ENCODE peak calls at places on chromosomes 1 and 21, in six cellular contexts. W is mucosa of descending colon, P is transverse colon, J is cardiac fibroblast, G is colonic mucosa, H is ovary. F is an unnamed sample.

GRCh38 chr1:150562384-150563339 is 13.5 kb downstream of the ADAMTSL4 start:
- DNase-seq in G (peak; percentile 67), H (peak; percentile 56), J (no peak), P (peak; percentile 84), W (peak; percentile 77), F (no peak)

GRCh38 chr1:93878501-93878888 is 511 bp downstream of the DNTTIP2 start:
- DNase-seq in W (peak; percentile 75), G (peak; percentile 66), P (peak; percentile 63), H (peak; percentile 35), J (peak; percentile 42), F (no peak)

GRCh38 chr1:214989341-214989740 is 93.2 kb upstream of the KCNK2 start:
- DNase-seq in J (peak; percentile 61), P (no peak), G (no peak), H (no peak), W (no peak), F (peak; percentile 61)

GRCh38 chr1:152220166-152221163 is 3.5 kb downstream of the HRNR start:
- DNase-seq in J (no peak), G (no peak), W (peak; percentile 44), H (no peak), P (no peak), F (no peak)

GRCh38 chr1:248858096-248858890 is 592 bp downstream of the ZNF692 start:
- DNase-seq in H (peak; percentile 62), W (peak; percentile 87), P (peak; percentile 79), J (peak; percentile 57), G (peak; percentile 69), F (no peak)

GRCh38 chr1:241934181-241934815 is 23.3 kb upstream of the BECN2 start:
- DNase-seq in H (peak; percentile 73), W (no peak), J (peak; percentile 18), G (no peak), P (no peak), F (no peak)

GRCh38 chr1:197619008-197619640 is 156.2 kb downstream of the DENND1B start:
- DNase-seq in H (no peak), P (no peak), G (no peak), J (peak; percentile 52), W (no peak), F (no peak)

GRCh38 chr1:161200992-161201827 is 957 bp upstream of the NDUFS2 start:
- DNase-seq in W (peak; percentile 72), H (peak; percentile 91), J (peak; percentile 97), G (peak; percentile 45), P (peak; percentile 41), F (no peak)

GRCh38 chr1:44401256-44402228 is 3.5 kb upstream of the RNF220 start:
- DNase-seq in P (no peak), W (no peak), J (peak; percentile 25), G (no peak), H (no peak), F (no peak)

GRCh38 chr21:35400233-35400939 is 351.3 kb upstream of the RUNX1 start:
- DNase-seq in G (peak; percentile 50), W (no peak), H (no peak), P (peak; percentile 32), J (peak; percentile 84), F (peak; percentile 35)

GRCh38 chr1:110765640-110766335 is 91.0 kb upstream of the KCNA3 start:
- DNase-seq in J (peak; percentile 63), H (peak; percentile 37), G (peak; percentile 20), W (no peak), P (peak; percentile 25), F (no peak)

GRCh38 chr1:165854101-165854845 is 26.9 kb downstream of the UCK2 start:
- DNase-seq in G (no peak), H (no peak), W (no peak), P (no peak), J (peak; percentile 99), F (peak; percentile 71)

GRCh38 chr21:36499578-36500471 is 19.9 kb upstream of the CLDN14 start:
- DNase-seq in W (peak; percentile 69), P (peak; percentile 39), H (no peak), J (peak; percentile 82), G (peak; percentile 45), F (no peak)

GRCh38 chr1:56838726-56839125 is 15.9 kb upstream of the C8A start:
- DNase-seq in J (peak; percentile 75), W (no peak), P (no peak), G (no peak), H (no peak), F (peak; percentile 40)

GRCh38 chr1:43981636-43982035 is 2.6 kb downstream of the B4GALT2 start:
- DNase-seq in H (no peak), J (no peak), P (no peak), W (peak; percentile 55), G (no peak), F (no peak)

GRCh38 chr1:61399192-61399591 is 316.8 kb downstream of the NFIA start:
- DNase-seq in W (no peak), J (no peak), G (no peak), H (no peak), P (no peak), F (no peak)

GRCh38 chr1:119075614-119076013 is 64.8 kb downstream of the WARS2 start:
- DNase-seq in P (no peak), G (no peak), J (peak; percentile 82), W (no peak), H (no peak), F (no peak)

GRCh38 chr1:232457607-232458006 is 172.3 kb downstream of the SIPA1L2 start:
- DNase-seq in J (no peak), W (no peak), H (no peak), G (no peak), P (no peak), F (no peak)

GRCh38 chr1:91308544-91308943 is 96.1 kb downstream of the HFM1 start:
- DNase-seq in P (no peak), W (no peak), J (no peak), H (no peak), G (no peak), F (no peak)

GRCh38 chr1:226401407-226402303 is 6.2 kb downstream of the PARP1 start:
- DNase-seq in G (no peak), H (no peak), J (no peak), P (no peak), W (no peak), F (no peak)

GRCh38 chr1:228337031-228337564 is 69.5 kb downstream of the TRIM11 start:
- DNase-seq in H (peak; percentile 8), W (peak; percentile 43), G (no peak), P (peak; percentile 1), J (no peak), F (no peak)

GRCh38 chr1:225519166-225519863 is 91.5 kb upstream of the LBR start:
- DNase-seq in P (peak; percentile 15), G (no peak), W (no peak), J (peak; percentile 43), H (no peak), F (no peak)

DNA sequence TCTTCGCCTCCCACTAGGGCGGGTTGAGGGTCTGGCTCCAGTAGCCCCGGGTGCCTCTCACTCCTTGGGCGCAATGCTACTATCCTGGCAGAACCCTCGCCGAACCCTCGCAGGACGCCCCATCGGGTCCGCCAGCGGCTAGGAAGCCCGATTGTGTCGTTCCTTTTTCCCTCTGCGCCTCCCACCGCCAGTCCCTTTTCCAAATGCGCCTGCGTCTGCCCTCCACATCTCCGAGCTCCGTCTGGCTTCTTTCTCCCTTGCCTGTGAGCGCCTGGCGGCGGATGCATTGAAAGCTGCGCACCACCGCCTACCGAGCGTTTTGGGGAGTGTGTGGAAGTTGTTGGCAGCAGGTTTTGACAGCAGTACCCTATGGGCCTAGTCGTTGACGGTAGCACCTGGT is 1.0 kb upstream of the DIRAS3 start:
- DNase-seq in J (peak; percentile 75), P (no peak), W (no peak), H (peak; percentile 73), G (peak; percentile 26), F (no peak)
- TF ChIP-seq CTCF in J (peak; percentile 73), P (no peak), W (no peak), H (peak; percentile 59), G (no peak), F (peak; percentile 40)

GRCh38 chr1:174017231-174017970 is 4.8 kb downstream of the RC3H1 start:
- DNase-seq in H (no peak), P (no peak), W (no peak), G (no peak), J (no peak), F (no peak)
- H3K4me3 ChIP-seq in H (no peak overlapping the region), P (no peak overlapping the region), W (no peak overlapping the region), G (no peak overlapping the region), J (no peak overlapping the region), F (no peak overlapping the region)

GRCh38 chr21:34088752-34089151 is 15.4 kb downstream of the MRPS6 start:
- DNase-seq in W (no peak), G (no peak), H (no peak), P (no peak), J (no peak), F (no peak)

GRCh38 chr21:34093083-34093482 is 19.7 kb downstream of the MRPS6 start:
- DNase-seq in H (no peak), W (no peak), J (no peak), P (no peak), G (no peak), F (no peak)

GRCh38 chr21:34092241-34092921 is 19.0 kb downstream of the MRPS6 start:
- DNase-seq in H (no peak), P (no peak), J (no peak), G (no peak), W (no peak), F (no peak)

GRCh38 chr21:34091032-34091431 is 17.7 kb downstream of the MRPS6 start:
- DNase-seq in W (no peak), H (no peak), G (no peak), P (no peak), J (no peak), F (no peak)

GRCh38 chr21:34091607-34092006 is 18.2 kb downstream of the MRPS6 start:
- DNase-seq in H (no peak), G (no peak), P (no peak), J (peak; percentile 22), W (no peak), F (no peak)
- TF ChIP-seq CTCF in H (no peak), G (no peak), P (peak; percentile 38), J (peak; percentile 47), W (no peak), F (peak; percentile 52)

GRCh38 chr1:155210304-155210703 is 1.8 kb downstream of the MTX1 start:
- DNase-seq in H (no peak), P (no peak), W (peak; percentile 1), G (no peak), J (no peak), F (no peak)
- H3K4me3 ChIP-seq in H (no peak overlapping the region), P (no peak overlapping the region), W (no peak overlapping the region), G (no peak overlapping the region), J (no peak overlapping the region), F (no peak overlapping the region)

F was measured in epithelial cell of proximal tubule.